ENCODE peak calls at places on chromosomes 6 and 20, in seven cellular contexts. One of them, this sample, is unnamed.

GRCh38 chr6:87182321-87182720 is 27.0 kb downstream of the ZNF292 start:
- DNase-seq in AG04449: no peak
- DNase-seq in RWPE1: no peak
- DNase-seq in occipital lobe: no peak
- DNase-seq in upper lobe of right lung: no peak
- DNase-seq in heart left ventricle: no peak
- DNase-seq in KG1: no peak
- DNase-seq in this sample: no peak

GRCh38 chr20:25341716-25342680 is 48.6 kb downstream of the ABHD12 start:
- DNase-seq in occipital lobe: no peak
- DNase-seq in upper lobe of right lung: no peak
- DNase-seq in KG1: no peak
- DNase-seq in RWPE1: peak; percentile 60
- DNase-seq in AG04449: peak; percentile 17
- DNase-seq in heart left ventricle: no peak
- DNase-seq in this sample: no peak

GRCh38 chr20:35232575-35232974 is 6.1 kb downstream of the MMP24 start:
- DNase-seq in heart left ventricle: no peak
- DNase-seq in RWPE1: no peak
- DNase-seq in occipital lobe: no peak
- DNase-seq in AG04449: peak; percentile 70
- DNase-seq in upper lobe of right lung: no peak
- DNase-seq in KG1: no peak
- DNase-seq in this sample: no peak

GRCh38 chr20:38134427-38135281 is 30.4 kb downstream of the TGM2 start:
- DNase-seq in occipital lobe: no peak
- DNase-seq in AG04449: no peak
- DNase-seq in heart left ventricle: no peak
- DNase-seq in RWPE1: no peak
- DNase-seq in KG1: no peak
- DNase-seq in upper lobe of right lung: peak; percentile 20
- DNase-seq in this sample: no peak

GRCh38 chr6:36360241-36361054 is 23.8 kb upstream of the BNIP5 start:
- DNase-seq in upper lobe of right lung: peak; percentile 81
- DNase-seq in occipital lobe: peak; percentile 71
- DNase-seq in AG04449: no peak
- DNase-seq in RWPE1: peak; percentile 79
- DNase-seq in heart left ventricle: peak; percentile 74
- DNase-seq in KG1: peak; percentile 66
- DNase-seq in this sample: peak; percentile 59

GRCh38 chr6:16402501-16402900 is 164.1 kb downstream of the GMPR start:
- DNase-seq in AG04449: no peak
- DNase-seq in heart left ventricle: no peak
- DNase-seq in occipital lobe: no peak
- DNase-seq in upper lobe of right lung: no peak
- DNase-seq in KG1: no peak
- DNase-seq in RWPE1: no peak
- DNase-seq in this sample: no peak

GRCh38 chr6:81792826-81793225 is 40.3 kb upstream of the TENT5A start:
- DNase-seq in heart left ventricle: no peak
- DNase-seq in RWPE1: no peak
- DNase-seq in AG04449: no peak
- DNase-seq in upper lobe of right lung: no peak
- DNase-seq in KG1: no peak
- DNase-seq in occipital lobe: no peak
- DNase-seq in this sample: no peak

GRCh38 chr6:47097092-47097945 is 55.2 kb upstream of the ADGRF1 start:
- DNase-seq in KG1: peak; percentile 26
- DNase-seq in AG04449: peak; percentile 42
- DNase-seq in heart left ventricle: peak; percentile 70
- DNase-seq in RWPE1: peak; percentile 77
- DNase-seq in occipital lobe: peak; percentile 47
- DNase-seq in upper lobe of right lung: peak; percentile 66
- DNase-seq in this sample: no peak

GRCh38 chr6:46651006-46651405 is 1.6 kb downstream of the CYP39A1 start:
- DNase-seq in occipital lobe: no peak
- DNase-seq in AG04449: no peak
- DNase-seq in KG1: no peak
- DNase-seq in upper lobe of right lung: no peak
- DNase-seq in heart left ventricle: no peak
- DNase-seq in RWPE1: no peak
- DNase-seq in this sample: no peak

GRCh38 chr6:64732888-64733287 is 974.1 kb downstream of the EYS start:
- DNase-seq in occipital lobe: no peak
- DNase-seq in RWPE1: peak; percentile 1
- DNase-seq in KG1: no peak
- DNase-seq in upper lobe of right lung: no peak
- DNase-seq in AG04449: no peak
- DNase-seq in heart left ventricle: no peak
- DNase-seq in this sample: no peak

GRCh38 chr6:127516676-127517273 is 2.4 kb downstream of the MTCL3 start:
- DNase-seq in KG1: no peak
- DNase-seq in RWPE1: peak; percentile 55
- DNase-seq in occipital lobe: no peak
- DNase-seq in AG04449: no peak
- DNase-seq in upper lobe of right lung: peak; percentile 54
- DNase-seq in heart left ventricle: peak; percentile 8
- DNase-seq in this sample: no peak

This sample was measured in breast epithelium.